ENCODE peak calls at places on chromosome 7, in ten cellular contexts. Q is A549, L is stomach, T is astrocyte, V is H1, U is keratinocyte, K is brain microvascular endothelial cell, W is astrocyte of the spinal cord, G is mesenchymal stem cell, I is GM12865. S is an unnamed sample.

GRCh38 chr7:78081344-78081743 is 282.8 kb downstream of the PHTF2 start:
- DNase-seq in T (no peak), W (no peak), L (no peak), G (no peak), I (no peak), U (no peak), Q (no peak), V (no peak), K (no peak), S (no peak)

GRCh38 chr7:24778543-24779282 is 21.4 kb upstream of the GSDME start:
- DNase-seq in Q (no peak), V (no peak), T (peak; percentile 75), W (peak; percentile 71), U (no peak), L (no peak), K (peak; percentile 85), I (peak; percentile 58), G (peak; percentile 67), S (no peak)

GRCh38 chr7:13851756-13852155 is 137.7 kb downstream of the ETV1 start:
- DNase-seq in W (peak; percentile 54), I (no peak), K (peak; percentile 58), Q (no peak), G (peak; percentile 93), U (no peak), L (no peak), T (peak; percentile 71), V (no peak), S (no peak)

GRCh38 chr7:147197006-147197405 is 1080.4 kb downstream of the CNTNAP2 start:
- DNase-seq in I (peak; percentile 1), W (no peak), T (no peak), U (no peak), K (no peak), G (no peak), L (no peak), V (no peak), Q (peak; percentile 48), S (no peak)

GRCh38 chr7:12884856-12885440 is 197.5 kb downstream of the ARL4A start:
- DNase-seq in T (peak; percentile 43), K (no peak), Q (no peak), U (no peak), V (no peak), G (peak; percentile 1), W (peak; percentile 41), I (no peak), L (no peak), S (no peak)

GRCh38 chr7:86158111-86158510 is 485.6 kb upstream of the GRM3 start:
- DNase-seq in L (no peak), G (no peak), W (no peak), I (no peak), V (no peak), U (no peak), T (no peak), K (no peak), Q (no peak), S (no peak)

GRCh38 chr7:76386691-76387260 is 22.7 kb downstream of the SSC4D start:
- DNase-seq in I (no peak), K (no peak), L (no peak), T (peak; percentile 33), V (no peak), W (peak; percentile 13), Q (no peak), G (no peak), U (no peak), S (no peak)

GRCh38 chr7:111330235-111330523 is 232.1 kb downstream of the IMMP2L start:
- DNase-seq in G (no peak), T (no peak), V (no peak), Q (no peak), U (no peak), K (no peak), W (no peak), I (no peak), L (no peak), S (no peak)

GRCh38 chr7:158811894-158812293 is 17.4 kb downstream of the ESYT2 start:
- DNase-seq in L (no peak), G (no peak), T (no peak), U (no peak), W (no peak), Q (no peak), V (no peak), K (no peak), I (no peak), S (no peak)

GRCh38 chr7:44978511-44979366 is at the start of gene MYO1G:
- DNase-seq in W (no peak), G (no peak), I (peak; percentile 96), U (no peak), V (no peak), K (no peak), T (no peak), L (peak; percentile 51), Q (no peak), S (no peak)

GRCh38 chr7:20797174-20798080 is 10.7 kb upstream of the SP8 start:
- DNase-seq in U (no peak), Q (peak; percentile 38), K (no peak), L (no peak), W (no peak), G (no peak), V (no peak), T (no peak), I (peak; percentile 50), S (no peak)

GRCh38 chr7:94375167-94375566 is 19.5 kb upstream of the COL1A2 start:
- DNase-seq in U (no peak), I (no peak), T (peak; percentile 96), L (no peak), V (no peak), W (peak; percentile 97), Q (no peak), K (peak; percentile 94), G (peak; percentile 95), S (no peak)

GRCh38 chr7:28684729-28685211 is 272.5 kb downstream of the CREB5 start:
- DNase-seq in W (no peak), L (no peak), G (no peak), T (no peak), I (no peak), U (no peak), Q (no peak), K (no peak), V (no peak), S (no peak)

GRCh38 chr7:38374507-38374906 is 101.1 kb upstream of the TARP start:
- DNase-seq in I (peak; percentile 69), L (no peak), W (peak; percentile 51), G (peak; percentile 38), V (no peak), K (peak; percentile 62), T (no peak), Q (peak; percentile 42), U (no peak), S (no peak)

DNA sequence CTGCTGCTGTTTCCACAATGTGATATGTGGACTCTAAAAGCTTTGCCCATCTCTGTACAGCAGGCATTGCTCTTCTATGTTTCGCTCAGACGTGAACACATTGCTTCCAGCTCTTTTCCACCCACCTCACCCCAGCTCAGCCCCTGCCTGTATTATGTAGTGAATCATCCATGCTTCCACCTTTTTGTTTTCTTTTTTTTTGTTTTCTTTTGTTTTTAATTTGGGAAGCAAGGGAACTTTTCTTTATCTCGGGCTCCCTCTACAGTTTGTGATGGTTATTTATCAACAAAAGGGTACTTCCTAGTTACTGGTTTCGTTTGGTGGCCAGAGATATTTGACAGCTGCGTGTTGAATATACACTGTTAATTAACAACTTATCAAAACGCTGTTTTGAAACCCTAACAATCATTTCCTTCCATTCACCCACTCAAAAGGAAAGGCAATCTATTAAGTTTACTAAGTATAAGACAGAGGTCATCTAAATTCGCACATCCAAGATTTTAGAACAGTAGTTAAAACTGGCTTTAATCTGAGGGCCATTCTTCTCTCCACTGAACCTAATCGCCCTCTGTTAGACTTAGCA is 127.9 kb upstream of the STK17A start:
- DNase-seq in G (peak; percentile 56), L (no peak), K (peak; percentile 29), T (peak; percentile 31), I (peak; percentile 44), V (no peak), W (peak; percentile 64), U (no peak), Q (peak; percentile 22), S (peak; percentile 19)
- H3K4me3 ChIP-seq in G (peak overlapping the region; percentile 15), L (no peak overlapping the region), K (no peak overlapping the region), T (peak overlapping the region; percentile 40), I (no peak overlapping the region), V (no peak overlapping the region), W (peak overlapping the region; percentile 4), U (no peak overlapping the region), Q (no peak overlapping the region), S (no peak overlapping the region)

DNA sequence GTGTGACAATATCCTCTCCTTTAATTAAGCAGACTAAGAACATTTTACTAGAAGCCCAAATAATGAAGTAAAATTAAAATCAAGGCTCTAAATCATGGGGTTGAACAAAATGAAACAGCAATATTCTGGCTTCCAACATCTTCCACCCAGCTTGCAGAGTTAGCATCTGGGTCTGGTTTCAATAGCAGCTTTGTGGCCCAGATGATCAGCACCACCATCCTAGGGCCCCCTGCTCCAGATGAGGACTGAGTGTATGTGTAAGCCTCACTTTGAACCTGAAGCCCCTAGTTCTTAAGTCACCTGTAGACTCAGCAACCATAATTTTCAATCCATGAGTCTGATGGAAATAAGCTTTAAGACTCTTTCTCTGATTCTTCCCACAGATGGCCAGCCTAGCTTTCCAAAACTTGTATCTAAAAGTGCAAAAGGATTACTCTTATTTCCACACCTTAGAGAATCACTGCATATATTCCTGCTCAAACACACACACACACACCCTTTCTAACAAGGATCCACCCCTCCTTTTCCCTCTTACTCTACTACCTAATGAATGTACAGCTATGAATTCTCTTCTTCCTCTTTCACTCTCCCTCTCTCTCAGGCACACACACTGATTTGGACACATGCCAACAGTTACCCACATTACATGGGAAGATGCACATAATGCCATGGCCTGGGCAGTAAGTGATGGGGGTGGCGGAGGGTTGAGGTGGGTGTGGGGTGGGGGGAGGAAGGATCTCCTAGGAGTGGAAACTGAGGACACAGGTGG is 3.5 kb downstream of the DENND11 start:
- DNase-seq in U (no peak), G (no peak), K (no peak), T (no peak), V (no peak), I (no peak), W (no peak), L (no peak), Q (no peak), S (no peak)
- H3K4me3 ChIP-seq in U (no peak overlapping the region), G (no peak overlapping the region), K (no peak overlapping the region), T (no peak overlapping the region), V (no peak overlapping the region), I (no peak overlapping the region), W (no peak overlapping the region), L (no peak overlapping the region), Q (no peak overlapping the region), S (no peak overlapping the region)

GRCh38 chr7:139683137-139683871 is 94.5 kb downstream of the HIPK2 start:
- DNase-seq in U (no peak), I (peak; percentile 91), W (peak; percentile 79), T (peak; percentile 85), G (peak; percentile 78), V (no peak), K (peak; percentile 89), Q (no peak), L (no peak), S (no peak)
- H3K4me3 ChIP-seq in U (no peak overlapping the region), I (peak overlapping the region; percentile 47), W (no peak overlapping the region), T (no peak overlapping the region), G (no peak overlapping the region), V (no peak overlapping the region), K (no peak overlapping the region), Q (no peak overlapping the region), L (no peak overlapping the region), S (peak overlapping the region; percentile 47)

DNA sequence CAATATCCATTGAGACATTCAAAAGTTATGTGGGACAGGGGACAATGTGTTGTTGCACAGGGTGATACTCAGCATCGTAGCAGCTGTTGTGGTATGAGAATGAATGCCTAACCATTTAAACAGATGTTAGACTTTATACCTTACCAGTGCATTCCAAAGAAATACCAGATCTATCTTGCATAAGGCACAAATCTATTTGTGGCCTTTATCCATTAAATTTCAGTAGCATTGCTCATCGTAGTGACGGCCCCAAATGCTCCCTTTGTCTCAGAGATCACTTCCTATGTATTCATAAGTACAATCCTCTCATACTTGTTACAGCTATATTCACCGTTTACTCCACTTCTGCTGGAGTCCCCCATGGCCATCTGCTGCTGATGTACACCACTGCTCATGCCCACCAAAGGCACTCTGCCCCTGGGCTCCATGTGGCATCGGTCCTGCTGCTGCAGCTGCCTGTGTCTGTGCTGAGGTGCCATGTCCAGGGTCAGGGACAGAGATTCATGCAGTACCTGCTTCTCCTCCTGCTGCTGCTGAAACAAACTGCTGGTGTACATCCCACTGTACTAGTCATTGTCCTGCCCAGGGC is 96.3 kb downstream of the CPED1 start:
- DNase-seq in K (peak; percentile 93), Q (peak; percentile 16), V (no peak), I (no peak), W (peak; percentile 91), L (no peak), U (peak; percentile 68), G (peak; percentile 83), T (peak; percentile 95), S (no peak)
- H3K4me3 ChIP-seq in K (peak overlapping the region; percentile 18), Q (no peak overlapping the region), V (no peak overlapping the region), I (no peak overlapping the region), W (no peak overlapping the region), L (no peak overlapping the region), U (no peak overlapping the region), G (peak overlapping the region; percentile 44), T (peak overlapping the region; percentile 11), S (no peak overlapping the region)